ENCODE peak calls at places on chromosome 15, in six cellular contexts. O is IMR-90; M is midbrain; Y is stimulated activated CD4-positive, alpha-beta T cell treated with anti-CD3 and anti-CD28 coated beads, Interleukin-15, amount 100 ng/mL, for 1 hour; Z is NCI-H460; L is nephron progenitor cell. U is an unnamed sample.

GRCh38 chr15:84079885-84080777 is 155.4 kb upstream of the GOLGA6L4 start:
- DNase-seq in O (peak; percentile 3), M (peak; percentile 39), Y (no peak), Z (no peak), L (peak; percentile 70), U (peak; percentile 66)

GRCh38 chr15:25176991-25177954 is 222.5 kb downstream of the SNRPN start:
- DNase-seq in O (no peak), M (no peak), Y (peak; percentile 0), Z (no peak), L (no peak), U (no peak)

GRCh38 chr15:65333441-65333820 is 29.0 kb downstream of the RNU5B-1 start:
- DNase-seq in O (no peak), M (no peak), Y (no peak), Z (no peak), L (no peak), U (peak; percentile 43)

GRCh38 chr15:57060799-57061198 is 142.4 kb downstream of the TCF12 start:
- DNase-seq in O (peak; percentile 89), M (peak; percentile 68), Y (no peak), Z (peak; percentile 3), L (no peak), U (no peak)

GRCh38 chr15:56723787-56724186 is 9.5 kb downstream of the ZNF280D start:
- DNase-seq in O (no peak), M (no peak), Y (no peak), Z (no peak), L (no peak), U (no peak)

GRCh38 chr15:77335298-77335697 is 84.6 kb downstream of the PEAK1 start:
- DNase-seq in O (peak; percentile 19), M (peak; percentile 21), Y (no peak), Z (no peak), L (no peak), U (no peak)

GRCh38 chr15:88615303-88616107 is 5.6 kb upstream of the AEN start:
- DNase-seq in O (no peak), M (no peak), Y (no peak), Z (no peak), L (no peak), U (no peak)

GRCh38 chr15:40097968-40098476 is 10.7 kb downstream of the BMF start:
- DNase-seq in O (no peak), M (no peak), Y (no peak), Z (no peak), L (no peak), U (peak; percentile 42)

GRCh38 chr15:71679223-71680078 is 130.9 kb upstream of the NR2E3 start:
- DNase-seq in O (peak; percentile 83), M (no peak), Y (no peak), Z (no peak), L (no peak), U (no peak)

GRCh38 chr15:40471105-40471777 is 457 bp downstream of the CHST14 start:
- DNase-seq in O (peak; percentile 4), M (peak; percentile 22), Y (peak; percentile 9), Z (no peak), L (no peak), U (peak; percentile 74)

U was measured in NCI-H69.